ENCODE peak calls at places on chromosomes 13 and 19, in seven cellular contexts. Y is breast epithelium, A is vagina, F is Peyer's patch, W is body of pancreas, P is heart left ventricle, C is H1. L is an unnamed sample.

GRCh38 chr13:95300625-95301134 is 571 bp downstream of the ABCC4 start:
- DNase-seq in Y (no peak), A (no peak), F (peak; percentile 44), W (peak; percentile 46), P (peak; percentile 52), C (peak; percentile 67), L (peak; percentile 25)

GRCh38 chr13:38417727-38418126 is 68.1 kb downstream of the UFM1 start:
- DNase-seq in Y (no peak), A (no peak), F (no peak), W (no peak), P (no peak), C (peak; percentile 47), L (no peak)

GRCh38 chr13:100523994-100524393 is 64.6 kb downstream of the GGACT start:
- DNase-seq in Y (no peak), A (no peak), F (no peak), W (no peak), P (no peak), C (no peak), L (no peak)

GRCh38 chr19:37466798-37467607 is at the start of gene ZNF569:
- DNase-seq in Y (peak; percentile 87), A (peak; percentile 96), F (peak; percentile 93), W (peak; percentile 95), P (peak; percentile 90), C (peak; percentile 86), L (peak; percentile 93)

GRCh38 chr19:57192064-57192395 is 730 bp downstream of the ZNF264 start:
- DNase-seq in Y (no peak), A (no peak), F (no peak), W (no peak), P (no peak), C (no peak), L (no peak)

GRCh38 chr19:49411681-49412321 is 11.4 kb downstream of the PTH2 start:
- DNase-seq in Y (no peak), A (no peak), F (no peak), W (no peak), P (no peak), C (no peak), L (no peak)

GRCh38 chr13:30832845-30833332 is 73.2 kb upstream of the MEDAG start:
- DNase-seq in Y (peak; percentile 95), A (no peak), F (no peak), W (peak; percentile 94), P (peak; percentile 21), C (no peak), L (peak; percentile 72)

GRCh38 chr13:39037410-39037879 is 444 bp downstream of the PROSER1 start:
- DNase-seq in Y (peak; percentile 23), A (no peak), F (no peak), W (no peak), P (no peak), C (no peak), L (no peak)

GRCh38 chr19:4581381-4582111 is 22.1 kb upstream of the SEMA6B start:
- DNase-seq in Y (no peak), A (no peak), F (no peak), W (no peak), P (no peak), C (peak; percentile 86), L (peak; percentile 33)

GRCh38 chr13:85675508-85675907 is 123.7 kb downstream of the SLITRK6 start:
- DNase-seq in Y (no peak), A (no peak), F (no peak), W (no peak), P (no peak), C (no peak), L (no peak)

GRCh38 chr19:5091576-5092215 is 122.8 kb downstream of the KDM4B start:
- DNase-seq in Y (no peak), A (no peak), F (no peak), W (no peak), P (no peak), C (no peak), L (no peak)

GRCh38 chr13:28356506-28357064 is 138.3 kb downstream of the FLT1 start:
- DNase-seq in Y (no peak), A (no peak), F (no peak), W (no peak), P (no peak), C (no peak), L (no peak)

GRCh38 chr13:99985243-99985874 is 3.8 kb downstream of the ZIC2 start:
- DNase-seq in Y (no peak), A (no peak), F (no peak), W (no peak), P (no peak), C (no peak), L (no peak)

GRCh38 chr13:42602910-42603309 is 29.0 kb downstream of the TNFSF11 start:
- DNase-seq in Y (no peak), A (no peak), F (no peak), W (no peak), P (no peak), C (no peak), L (no peak)

GRCh38 chr19:5369962-5370367 is 29.4 kb upstream of the PTPRS start:
- DNase-seq in Y (no peak), A (no peak), F (no peak), W (peak; percentile 71), P (no peak), C (peak; percentile 97), L (peak; percentile 58)

GRCh38 chr13:23673354-23673753 is 103.1 kb downstream of the TNFRSF19 start:
- DNase-seq in Y (no peak), A (no peak), F (no peak), W (no peak), P (no peak), C (no peak), L (no peak)

GRCh38 chr13:70755411-70755810 is 647.2 kb upstream of the KLHL1 start:
- DNase-seq in Y (no peak), A (no peak), F (no peak), W (no peak), P (no peak), C (no peak), L (no peak)

GRCh38 chr13:113366031-113366588 is 2.2 kb upstream of the GRTP1 start:
- DNase-seq in Y (no peak), A (no peak), F (no peak), W (no peak), P (no peak), C (peak; percentile 50), L (no peak)

GRCh38 chr13:45873491-45874360 is 22.2 kb upstream of the SIAH3 start:
- DNase-seq in Y (no peak), A (no peak), F (no peak), W (no peak), P (no peak), C (no peak), L (no peak)

GRCh38 chr13:101360525-101360924 is 55.8 kb downstream of the NALCN start:
- DNase-seq in Y (no peak), A (no peak), F (no peak), W (no peak), P (no peak), C (no peak), L (no peak)

GRCh38 chr13:50080158-50080855 is 65.1 kb downstream of the KCNRG start:
- DNase-seq in Y (no peak), A (no peak), F (no peak), W (peak; percentile 22), P (no peak), C (no peak), L (peak; percentile 41)

GRCh38 chr13:93004919-93005318 is 221.7 kb upstream of the GPC6 start:
- DNase-seq in Y (no peak), A (no peak), F (no peak), W (no peak), P (no peak), C (no peak), L (no peak)

GRCh38 chr13:49821216-49821820 is 28.8 kb upstream of the KPNA3 start:
- DNase-seq in Y (no peak), A (no peak), F (no peak), W (no peak), P (no peak), C (no peak), L (peak; percentile 41)

GRCh38 chr13:83414393-83414792 is 467.9 kb downstream of the SLITRK1 start:
- DNase-seq in Y (no peak), A (no peak), F (no peak), W (no peak), P (no peak), C (no peak), L (no peak)

GRCh38 chr19:45558399-45558878 is 26.2 kb downstream of the OPA3 start:
- DNase-seq in Y (no peak), A (no peak), F (peak; percentile 70), W (peak; percentile 50), P (no peak), C (peak; percentile 79), L (no peak)

GRCh38 chr19:18814063-18814462 is 17.7 kb upstream of the UPF1 start:
- DNase-seq in Y (no peak), A (no peak), F (no peak), W (no peak), P (no peak), C (no peak), L (no peak)

GRCh38 chr19:18817574-18817973 is 14.2 kb upstream of the UPF1 start:
- DNase-seq in Y (no peak), A (no peak), F (no peak), W (no peak), P (no peak), C (no peak), L (no peak)

GRCh38 chr19:18815673-18816072 is 16.1 kb upstream of the UPF1 start:
- DNase-seq in Y (no peak), A (no peak), F (no peak), W (no peak), P (no peak), C (no peak), L (no peak)
- H3K9me3 ChIP-seq in Y (no peaks in the 10 kb centered on the region), A (no peaks in the 10 kb centered on the region), F (no peaks in the 10 kb centered on the region), W (no peaks in the 10 kb centered on the region), P (no peaks in the 10 kb centered on the region), C (no peaks in the 10 kb centered on the region), L (no peaks in the 10 kb centered on the region)

DNA sequence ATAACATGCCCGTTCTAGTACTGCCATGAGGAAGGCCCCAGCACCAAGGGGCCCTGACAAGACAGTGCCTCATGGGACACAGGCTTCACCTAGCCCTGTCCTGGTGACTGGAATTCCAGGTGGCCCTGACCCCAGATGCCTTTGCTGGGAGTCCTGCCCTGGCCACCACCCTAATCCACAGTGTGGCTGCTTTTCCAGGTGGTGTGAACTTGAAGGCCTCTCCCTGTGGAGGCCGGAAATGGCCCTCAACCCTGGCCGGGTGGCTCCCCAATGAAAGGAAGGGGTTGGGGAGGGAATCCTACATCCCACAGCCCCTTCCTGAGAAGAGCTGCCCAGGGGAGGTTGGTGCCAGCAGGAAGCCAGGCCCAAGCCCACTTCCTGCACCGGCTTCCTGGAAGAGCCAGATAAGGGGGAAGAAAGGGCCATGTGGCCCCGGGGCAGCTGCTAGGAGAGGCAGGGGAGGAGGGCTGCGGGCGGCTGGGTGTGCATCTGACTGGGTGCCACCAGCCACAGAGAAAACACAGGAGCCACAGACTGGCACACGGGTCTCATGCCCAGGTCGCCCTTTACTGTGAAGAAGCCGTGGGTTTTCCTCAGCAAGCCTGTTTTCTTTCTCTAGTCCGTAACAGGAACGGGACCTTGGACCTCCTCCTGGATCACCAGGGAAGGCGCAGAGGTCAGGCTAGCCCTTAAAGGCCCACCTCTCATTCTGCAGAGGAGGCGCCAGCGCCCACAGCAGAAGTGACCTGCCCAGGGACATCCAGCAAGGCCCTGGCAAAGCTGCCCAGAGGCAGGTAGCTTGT is 4.7 kb downstream of the LSM4 start:
- DNase-seq in Y (no peak), A (no peak), F (peak; percentile 45), W (peak; percentile 30), P (peak; percentile 59), C (no peak), L (no peak)
- TF ChIP-seq POLR2A in Y (no peak), A (no peak), F (peak; percentile 39), W (no peak), P (no peak), C (no peak), L (no peak)

GRCh38 chr13:41008349-41008980 is 10.7 kb downstream of the ELF1 start:
- DNase-seq in Y (no peak), A (no peak), F (no peak), W (no peak), P (no peak), C (no peak), L (no peak)
- H3K9me3 ChIP-seq in Y (no peaks in the 10 kb centered on the region), A (no peaks in the 10 kb centered on the region), F (no peaks in the 10 kb centered on the region), W (no peaks in the 10 kb centered on the region), P (no peaks in the 10 kb centered on the region), C (no peaks in the 10 kb centered on the region), L (no peaks in the 10 kb centered on the region)

GRCh38 chr19:1279782-1280341 is 4.5 kb downstream of the FAM174C start:
- DNase-seq in Y (peak; percentile 72), A (no peak), F (peak; percentile 67), W (peak; percentile 84), P (peak; percentile 79), C (peak; percentile 94), L (peak; percentile 87)
- TF ChIP-seq POLR2A in Y (no peak), A (no peak), F (no peak), W (no peak), P (no peak), C (peak; percentile 23), L (no peak)

L was measured in adrenal gland.